ENCODE peak calls at places on chromosomes 5 and 9, in four cellular contexts. D is endodermal cell; Y is naive thymus-derived CD4-positive, alpha-beta T cell; T is left lung. Q is an unnamed sample.

GRCh38 chr5:138352071-138352721 is at the start of gene KDM3B:
- DNase-seq in D (peak), T (peak), Y (peak), Q (peak)

GRCh38 chr5:132257131-132258101 is at the start of gene PDLIM4:
- DNase-seq in Y (no peak), T (no peak), D (peak), Q (no peak)

GRCh38 chr5:171462136-171462927 is 42.9 kb downstream of the FGF18 start:
- DNase-seq in Y (no peak), D (peak), T (no peak), Q (no peak)

GRCh38 chr9:93295456-93296076 is 111.6 kb downstream of the WNK2 start:
- DNase-seq in Y (no peak), D (no peak), T (no peak), Q (no peak)

GRCh38 chr5:85452322-85453025 is 1067.8 kb upstream of the EDIL3 start:
- DNase-seq in Y (no peak), D (no peak), T (no peak), Q (no peak)

GRCh38 chr9:12640021-12640587 is 53.1 kb upstream of the TYRP1 start:
- DNase-seq in D (no peak), Y (no peak), T (no peak), Q (peak)

GRCh38 chr9:96140401-96141180 is 161.4 kb downstream of the HSD17B3 start:
- DNase-seq in Y (no peak), D (peak), T (no peak), Q (no peak)

GRCh38 chr5:56450766-56451165 is 217.6 kb upstream of the ANKRD55 start:
- DNase-seq in T (no peak), Y (no peak), D (no peak), Q (no peak)

GRCh38 chr5:165334186-165334585 is 1828.8 kb downstream of the MAT2B start:
- DNase-seq in D (no peak), Y (no peak), T (no peak), Q (peak)

GRCh38 chr5:6110441-6111005 is 267.8 kb downstream of the MED10 start:
- DNase-seq in D (no peak), T (no peak), Y (no peak), Q (no peak)

GRCh38 chr5:124373843-124374242 is 372.6 kb downstream of the ZNF608 start:
- DNase-seq in Y (no peak), D (no peak), T (no peak), Q (no peak)

GRCh38 chr9:131981116-131981847 is 98.4 kb downstream of the MED27 start:
- DNase-seq in D (no peak), Y (no peak), T (no peak), Q (peak)

GRCh38 chr9:114072181-114073140 is 5.6 kb downstream of the AMBP start:
- DNase-seq in Y (no peak), D (peak), T (no peak), Q (peak)

GRCh38 chr5:173039964-173040363 is 16.2 kb upstream of the CREBRF start:
- DNase-seq in T (no peak), Y (no peak), D (no peak), Q (no peak)

GRCh38 chr9:126524353-126525077 is 89.2 kb upstream of the LMX1B start:
- DNase-seq in D (no peak), T (no peak), Y (no peak), Q (no peak)

GRCh38 chr9:129776566-129776937 is 23.7 kb upstream of the PTGES start:
- DNase-seq in Y (no peak), T (no peak), D (no peak), Q (peak)

DNA sequence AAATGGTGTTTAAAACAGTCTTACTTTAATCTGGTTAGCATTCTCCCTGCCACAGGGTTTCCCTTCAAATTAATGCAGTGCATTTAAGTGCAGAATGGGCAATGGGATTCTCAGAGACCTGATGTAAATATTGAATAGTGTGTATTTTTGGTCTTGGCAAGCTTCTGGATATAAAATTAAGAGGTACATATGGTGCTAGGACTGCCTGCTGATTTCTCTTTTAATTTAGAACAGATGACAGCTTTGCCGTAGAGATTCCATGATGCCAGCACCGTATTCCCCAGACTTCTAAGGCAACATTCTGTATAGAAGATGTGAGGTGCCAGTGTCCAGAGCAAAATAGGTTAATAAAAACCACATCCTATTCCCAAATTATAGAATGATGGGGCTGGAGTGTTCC is 1.9 kb downstream of the MTAP start:
- DNase-seq in D (no peak), Y (no peak), T (no peak), Q (no peak)
- H3K4me3 ChIP-seq in D (peak), Y (peak), T (no peak), Q (peak)

DNA sequence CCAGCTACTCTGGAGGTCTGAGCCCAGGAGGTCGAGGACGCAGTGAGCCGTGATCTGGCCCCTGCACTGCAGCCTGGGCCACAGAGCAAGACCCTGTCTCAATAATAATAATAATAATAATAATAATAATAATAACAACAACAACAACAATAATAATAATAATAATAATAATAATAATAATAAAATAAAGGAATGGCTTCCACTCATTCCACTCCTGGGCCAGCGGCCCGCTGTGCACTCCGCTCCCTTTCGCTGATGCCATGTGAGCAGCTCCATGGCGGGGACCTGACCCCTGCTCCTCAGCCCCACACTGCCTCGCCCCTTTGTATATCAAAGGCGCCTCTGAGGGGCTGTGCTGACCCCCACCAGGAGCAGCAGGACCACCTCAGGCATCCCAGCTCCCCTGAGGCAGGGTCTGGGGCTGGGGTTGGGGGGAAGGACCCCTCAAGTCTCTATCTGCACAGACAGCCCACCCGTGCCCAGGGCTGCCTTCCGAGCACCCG is 20.0 kb downstream of the GBGT1 start:
- DNase-seq in T (no peak), Y (no peak), D (no peak), Q (no peak)
- H3K4me3 ChIP-seq in T (peak), Y (peak), D (no peak), Q (no peak)

GRCh38 chr5:3180610-3181009 is 415.0 kb upstream of the IRX1 start:
- DNase-seq in T (no peak), D (no peak), Y (no peak), Q (no peak)

GRCh38 chr5:3181641-3182040 is 414.0 kb upstream of the IRX1 start:
- DNase-seq in T (no peak), D (no peak), Y (no peak), Q (no peak)

GRCh38 chr5:3179220-3179619 is 416.4 kb upstream of the IRX1 start:
- DNase-seq in Y (no peak), T (no peak), D (peak), Q (no peak)

GRCh38 chr5:3175416-3175815 is 420.2 kb upstream of the IRX1 start:
- DNase-seq in D (no peak), Y (no peak), T (no peak), Q (no peak)

DNA sequence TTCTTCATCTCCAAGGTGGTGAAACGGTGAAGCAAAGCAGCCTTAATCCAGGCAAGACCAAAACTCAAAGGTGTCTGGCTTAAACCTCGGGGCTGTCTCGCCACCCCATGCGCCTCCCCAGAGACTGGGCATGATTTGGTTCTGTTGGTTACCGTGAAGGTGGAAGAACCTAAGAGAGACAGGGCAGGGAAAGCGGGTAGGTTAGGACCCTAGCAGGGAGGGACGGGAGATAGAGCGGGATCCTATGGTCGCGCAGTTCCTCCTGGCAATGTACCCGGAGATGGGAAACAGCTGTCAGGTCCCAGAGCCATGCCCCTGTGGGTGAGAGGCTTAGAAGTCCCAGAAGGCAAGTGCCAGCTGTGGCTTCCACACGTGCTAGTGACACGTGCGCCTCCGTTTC is 418.3 kb upstream of the IRX1 start:
- DNase-seq in D (no peak), T (no peak), Y (no peak), Q (no peak)
- H3K4me3 ChIP-seq in D (no peak), T (no peak), Y (no peak), Q (no peak)

GRCh38 chr5:158958048-158958994 is 141.4 kb downstream of the EBF1 start:
- DNase-seq in T (no peak), Y (peak), D (peak), Q (peak)

GRCh38 chr5:158952951-158953350 is 146.8 kb downstream of the EBF1 start:
- DNase-seq in D (no peak), T (no peak), Y (no peak), Q (peak)

GRCh38 chr5:158955636-158956035 is 144.1 kb downstream of the EBF1 start:
- DNase-seq in Y (no peak), D (peak), T (no peak), Q (no peak)

GRCh38 chr5:158953929-158954534 is 145.7 kb downstream of the EBF1 start:
- DNase-seq in D (no peak), Y (no peak), T (no peak), Q (no peak)

DNA sequence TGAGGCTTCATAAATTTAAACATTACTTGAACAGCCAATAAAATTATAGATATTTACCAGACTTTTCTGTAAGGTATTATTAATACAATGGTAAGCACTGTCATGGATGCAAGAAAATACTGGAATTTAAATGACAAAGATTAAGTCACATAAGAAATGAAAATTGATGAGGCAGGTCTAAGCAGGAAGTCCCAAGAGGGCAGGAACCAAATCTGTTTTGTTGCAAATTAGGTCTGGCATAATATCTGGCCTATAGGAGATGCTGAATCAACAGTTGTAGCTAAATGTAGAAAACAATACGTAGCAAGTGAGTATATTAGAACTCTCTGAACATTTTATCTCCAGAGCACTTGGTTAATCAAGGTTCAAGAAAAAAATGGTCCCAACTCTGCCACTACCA is 142.5 kb downstream of the EBF1 start:
- DNase-seq in D (peak), Y (no peak), T (no peak), Q (no peak)
- H3K4me3 ChIP-seq in D (no peak), Y (no peak), T (no peak), Q (no peak)

GRCh38 chr9:37029304-37029775 is 4.7 kb downstream of the PAX5 start:
- DNase-seq in D (peak), T (no peak), Y (no peak), Q (no peak)
- H3K4me3 ChIP-seq in D (peak), T (no peak), Y (no peak), Q (no peak)

DNA sequence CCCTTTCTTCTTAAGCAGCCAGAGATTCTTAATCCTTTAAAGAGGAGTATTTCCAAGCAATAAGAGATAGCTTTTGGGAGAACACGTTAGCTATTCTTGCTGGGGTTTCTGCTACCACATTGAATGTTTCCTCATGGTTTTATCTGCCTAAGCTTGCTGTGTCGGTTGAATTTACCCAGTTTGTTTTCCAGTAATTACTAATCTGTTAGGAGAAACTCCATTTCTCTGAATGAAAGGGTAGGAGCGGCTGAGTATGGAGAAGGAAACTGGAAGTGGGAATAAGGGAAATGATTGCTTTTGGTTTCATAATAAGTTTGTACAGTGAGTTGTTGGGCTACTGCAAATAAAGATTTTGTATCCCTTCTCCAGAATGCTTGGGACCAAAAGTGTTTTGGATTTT is 1.2 kb downstream of the JAK2 start:
- DNase-seq in Y (no peak), T (no peak), D (no peak), Q (peak)
- H3K4me3 ChIP-seq in Y (peak), T (peak), D (peak), Q (peak)

Q was measured in fibroblast of mammary gland.